ENCODE peak calls at places on chromosomes 12 and 14, in four cellular contexts. Q is thoracic aorta, L is sigmoid colon, C is heart left ventricle. S is an unnamed sample. For H3K9me3, the result is how much of the 10 kb centered on the place peaks cover.

GRCh38 chr14:99560946-99561683 is 42.9 kb downstream of the CCDC85C start:
- DNase-seq in Q (no peak), L (peak), C (peak), S (no peak)

GRCh38 chr12:52557481-52557880 is 4.5 kb upstream of the KRT71 start:
- DNase-seq in Q (no peak), L (no peak), C (no peak), S (no peak)

GRCh38 chr12:64627781-64628180 is 17.5 kb downstream of the RASSF3 start:
- DNase-seq in Q (no peak), L (no peak), C (no peak), S (no peak)

GRCh38 chr14:57212919-57213318 is 55.8 kb downstream of the EXOC5 start:
- DNase-seq in Q (no peak), L (no peak), C (no peak), S (no peak)

GRCh38 chr12:124498870-124499753 is 68.3 kb downstream of the NCOR2 start:
- DNase-seq in Q (no peak), L (no peak), C (no peak), S (no peak)

GRCh38 chr14:49447725-49448124 is 138.5 kb downstream of the RPS29 start:
- DNase-seq in Q (no peak), L (no peak), C (no peak), S (no peak)

GRCh38 chr12:76719642-76720041 is 44.3 kb upstream of the ZDHHC17 start:
- DNase-seq in Q (no peak), L (no peak), C (no peak), S (no peak)

GRCh38 chr14:69703047-69704046 is 63.6 kb upstream of the SRSF5 start:
- DNase-seq in Q (no peak), L (no peak), C (peak), S (no peak)

DNA sequence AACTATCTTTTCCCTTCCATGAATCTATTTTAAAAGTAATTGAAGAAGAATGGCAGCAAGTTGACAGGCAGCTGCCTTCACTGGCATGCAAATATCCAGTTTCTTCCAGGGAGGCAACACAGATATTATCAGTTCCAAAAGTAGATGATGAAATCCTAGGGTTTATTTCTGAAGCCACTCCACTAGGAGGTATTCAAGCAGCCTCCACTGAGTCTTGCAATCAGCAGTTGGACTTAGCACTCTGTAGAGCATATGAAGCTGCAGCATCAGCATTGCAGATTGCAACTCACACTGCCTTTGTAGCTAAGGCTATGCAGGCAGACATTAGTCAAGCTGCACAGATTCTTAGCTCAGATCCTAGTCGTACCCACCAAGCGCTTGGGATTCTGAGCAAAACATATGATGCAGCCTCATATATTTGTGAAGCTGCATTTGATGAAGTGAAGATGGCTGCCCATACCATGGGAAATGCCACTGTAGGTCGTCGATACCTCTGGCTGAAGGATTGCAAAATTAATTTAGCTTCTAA is 18.4 kb downstream of the TMPO start:
- DNase-seq in Q (no peak), L (no peak), C (no peak), S (no peak)
- H3K27ac ChIP-seq in Q (no peak), L (no peak), C (no peak), S (no peak)

GRCh38 chr12:128843538-128843937 is 9.7 kb upstream of the GLT1D1 start:
- DNase-seq in Q (no peak), L (no peak), C (no peak), S (no peak)
- H3K9me3 ChIP-seq in Q (under half), L (under half), C (under half), S (under half)

GRCh38 chr14:64658201-64658600 is 46.0 kb upstream of the PLEKHG3 start:
- DNase-seq in Q (no peak), L (no peak), C (no peak), S (no peak)

GRCh38 chr14:64649383-64649998 is 54.7 kb upstream of the PLEKHG3 start:
- DNase-seq in Q (no peak), L (peak), C (no peak), S (no peak)

GRCh38 chr14:64654931-64655330 is 49.3 kb upstream of the PLEKHG3 start:
- DNase-seq in Q (no peak), L (no peak), C (no peak), S (no peak)

GRCh38 chr14:64656986-64657385 is 47.2 kb upstream of the PLEKHG3 start:
- DNase-seq in Q (peak), L (peak), C (no peak), S (no peak)

GRCh38 chr14:64654072-64654899 is 49.9 kb upstream of the PLEKHG3 start:
- DNase-seq in Q (no peak), L (no peak), C (no peak), S (no peak)
- H3K27ac ChIP-seq in Q (peak), L (peak), C (peak), S (peak)

DNA sequence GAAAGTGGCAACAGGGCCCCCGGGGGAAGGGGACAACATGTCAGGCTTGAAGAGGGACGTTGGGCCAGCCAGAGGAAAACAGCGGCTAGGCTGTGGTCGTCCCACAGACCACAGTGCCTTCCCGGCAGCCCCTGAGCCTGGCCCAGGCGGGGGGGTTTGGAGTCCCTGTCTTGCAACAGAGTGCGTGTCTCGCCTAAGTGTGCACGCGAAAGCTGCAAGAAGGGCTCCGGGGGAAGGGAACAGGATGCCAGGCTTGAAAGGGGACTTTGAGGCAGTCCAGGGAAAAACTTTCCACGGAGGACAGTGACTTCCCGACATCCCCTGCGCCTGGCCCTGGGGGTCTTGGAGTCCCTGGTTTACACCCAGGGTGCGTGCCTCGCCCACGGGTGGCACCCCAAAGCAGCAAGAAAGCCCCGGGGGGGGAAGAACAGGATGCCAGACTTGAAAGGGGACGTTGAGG is 157.5 kb upstream of the ALG10B start:
- DNase-seq in Q (no peak), L (no peak), C (no peak), S (no peak)
- H3K9me3 ChIP-seq in Q (under half), L (under half), C (under half), S (under half)

GRCh38 chr12:25960926-25961325 is 2.4 kb downstream of the RASSF8 start:
- DNase-seq in Q (no peak), L (no peak), C (no peak), S (no peak)
- H3K27ac ChIP-seq in Q (no peak), L (peak), C (no peak), S (no peak)

DNA sequence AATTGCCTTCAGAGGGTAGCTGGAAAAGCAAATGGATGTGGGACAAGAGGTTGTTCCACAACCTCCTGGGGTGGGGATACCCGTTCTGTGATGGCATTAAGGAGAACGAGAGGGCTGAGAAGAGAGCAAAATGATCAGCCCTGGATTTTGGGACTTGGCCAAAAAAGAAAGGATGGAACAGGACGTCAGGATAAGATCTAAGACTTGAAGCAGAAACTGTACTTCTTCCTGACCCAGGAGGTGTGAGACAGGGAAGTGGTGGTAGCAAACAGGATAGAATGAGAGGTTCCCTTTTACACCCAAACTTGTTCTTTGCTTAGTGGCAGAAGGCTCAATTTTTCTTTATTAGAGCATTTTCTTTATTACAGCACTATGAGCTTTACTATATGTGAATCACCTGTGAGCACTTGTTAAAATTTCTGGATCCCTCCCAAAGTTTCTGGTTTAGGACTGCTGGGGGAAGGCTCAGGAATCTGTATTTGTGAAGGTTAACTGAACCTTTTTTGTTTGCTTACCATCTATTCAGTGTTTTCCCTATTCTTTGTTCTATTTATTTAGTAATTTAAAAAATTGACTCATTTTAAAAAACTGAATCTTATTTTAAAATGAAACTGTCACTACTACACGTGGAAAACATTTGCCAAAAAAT is 59.2 kb downstream of the ERC1 start:
- DNase-seq in Q (no peak), L (no peak), C (no peak), S (no peak)
- H3K9me3 ChIP-seq in Q (under half), L (under half), C (under half), S (under half)

GRCh38 chr12:128657378-128657777 is 166.4 kb downstream of the SLC15A4 start:
- DNase-seq in Q (no peak), L (no peak), C (no peak), S (no peak)

GRCh38 chr12:128662106-128662505 is 161.7 kb downstream of the SLC15A4 start:
- DNase-seq in Q (no peak), L (no peak), C (no peak), S (no peak)

GRCh38 chr12:128660532-128661215 is 163.1 kb downstream of the SLC15A4 start:
- DNase-seq in Q (no peak), L (no peak), C (no peak), S (no peak)

GRCh38 chr12:128661216-128661550 is 162.6 kb downstream of the SLC15A4 start:
- DNase-seq in Q (no peak), L (no peak), C (no peak), S (no peak)
- H3K27ac ChIP-seq in Q (no peak), L (no peak), C (no peak), S (no peak)

S was measured in ascending aorta.